ENCODE peak calls at places on chromosome 22, in eight cellular contexts. S is left lung, L is left ventricle myocardium inferior, W is upper lobe of left lung, H is Panc1, K is esophagus muscularis mucosa, D is heart right ventricle, C is neural progenitor cell. X is an unnamed sample. For H3K9me3, the result is how much of the 10 kb centered on the place peaks cover.

GRCh38 chr22:17109113-17109865 is 11.9 kb downstream of the TMEM121B start:
- DNase-seq in S (no peak), L (no peak), W (no peak), H (no peak), K (no peak), D (no peak), C (no peak), X (no peak)

GRCh38 chr22:44211256-44211945 is 30.7 kb downstream of the PARVG start:
- DNase-seq in S (no peak), L (no peak), W (peak), H (no peak), K (no peak), D (no peak), C (no peak), X (no peak)

GRCh38 chr22:45934659-45935341 is 42.2 kb downstream of the WNT7B start:
- DNase-seq in S (no peak), L (no peak), W (peak), H (peak), K (no peak), D (peak), C (no peak), X (no peak)

GRCh38 chr22:40313007-40313406 is 33.3 kb upstream of the ADSL start:
- DNase-seq in S (no peak), L (no peak), W (no peak), H (no peak), K (no peak), D (no peak), C (no peak), X (no peak)

GRCh38 chr22:35409783-35410662 is 10.1 kb downstream of the MCM5 start:
- DNase-seq in S (peak), L (no peak), W (peak), H (no peak), K (no peak), D (peak), C (no peak), X (no peak)

GRCh38 chr22:40387758-40388157 is 17.4 kb downstream of the SGSM3 start:
- DNase-seq in S (no peak), L (no peak), W (no peak), H (no peak), K (no peak), D (no peak), C (no peak), X (no peak)

GRCh38 chr22:44399196-44399837 is 86.6 kb upstream of the SHISAL1 start:
- DNase-seq in S (peak), L (no peak), W (peak), H (no peak), K (no peak), D (no peak), C (no peak), X (peak)

GRCh38 chr22:26835929-26836528 is 178.6 kb downstream of the MIAT start:
- DNase-seq in S (no peak), L (no peak), W (peak), H (peak), K (no peak), D (no peak), C (peak), X (peak)

GRCh38 chr22:37310815-37311595 is 28.7 kb downstream of the CYTH4 start:
- DNase-seq in S (peak), L (peak), W (peak), H (no peak), K (no peak), D (no peak), C (no peak), X (no peak)

GRCh38 chr22:17262976-17263375 is 43.7 kb upstream of the ADA2 start:
- DNase-seq in S (no peak), L (no peak), W (no peak), H (no peak), K (no peak), D (no peak), C (no peak), X (no peak)

GRCh38 chr22:41976070-41976901 is 7.0 kb downstream of the SEPTIN3 start:
- DNase-seq in S (peak), L (peak), W (peak), H (no peak), K (no peak), D (no peak), C (peak), X (peak)

GRCh38 chr22:42436402-42436801 is 4.2 kb upstream of the NFAM1 start:
- DNase-seq in S (no peak), L (no peak), W (no peak), H (no peak), K (no peak), D (no peak), C (no peak), X (no peak)

GRCh38 chr22:32990187-32990586 is 68.0 kb downstream of the SYN3 start:
- DNase-seq in S (no peak), L (no peak), W (no peak), H (no peak), K (no peak), D (no peak), C (no peak), X (no peak)

GRCh38 chr22:37627091-37627490 is 12.4 kb upstream of the SH3BP1 start:
- DNase-seq in S (no peak), L (no peak), W (no peak), H (no peak), K (no peak), D (no peak), C (no peak), X (no peak)

GRCh38 chr22:17596226-17596625 is 32.3 kb downstream of the ATP6V1E1 start:
- DNase-seq in S (no peak), L (no peak), W (no peak), H (no peak), K (no peak), D (no peak), C (no peak), X (no peak)

GRCh38 chr22:37457093-37457893 is 28.9 kb downstream of the MFNG start:
- DNase-seq in S (peak), L (peak), W (peak), H (peak), K (no peak), D (peak), C (peak), X (peak)

GRCh38 chr22:30386960-30387848 is at the start of gene RNF215:
- DNase-seq in S (peak), L (peak), W (peak), H (no peak), K (peak), D (peak), C (peak), X (peak)

GRCh38 chr22:42364641-42365336 is 67.4 kb downstream of the NFAM1 start:
- DNase-seq in S (no peak), L (peak), W (no peak), H (no peak), K (no peak), D (peak), C (no peak), X (no peak)

GRCh38 chr22:27250418-27250817 is 551.1 kb downstream of the MN1 start:
- DNase-seq in S (no peak), L (no peak), W (no peak), H (no peak), K (no peak), D (no peak), C (no peak), X (no peak)

GRCh38 chr22:32339190-32340012 is 18.3 kb upstream of the RFPL3 start:
- DNase-seq in S (no peak), L (no peak), W (no peak), H (no peak), K (peak), D (no peak), C (no peak), X (no peak)

GRCh38 chr22:44574581-44575343 is 76.7 kb upstream of the RTL6 start:
- DNase-seq in S (peak), L (no peak), W (no peak), H (no peak), K (no peak), D (no peak), C (no peak), X (no peak)

GRCh38 chr22:19109198-19110063 is 12.8 kb downstream of the DGCR2 start:
- DNase-seq in S (no peak), L (no peak), W (peak), H (no peak), K (no peak), D (no peak), C (no peak), X (no peak)

GRCh38 chr22:36486619-36487384 is 5.4 kb upstream of the TXN2 start:
- DNase-seq in S (peak), L (no peak), W (no peak), H (no peak), K (no peak), D (peak), C (peak), X (no peak)

GRCh38 chr22:29720824-29721323 is 1.1 kb downstream of the CABP7 start:
- DNase-seq in S (no peak), L (no peak), W (no peak), H (no peak), K (no peak), D (no peak), C (peak), X (no peak)

GRCh38 chr22:37518509-37519267 is 527 bp downstream of the CARD10 start:
- DNase-seq in S (peak), L (no peak), W (no peak), H (no peak), K (no peak), D (no peak), C (peak), X (no peak)

GRCh38 chr22:47149976-47150375 is 387.5 kb downstream of the TBC1D22A start:
- DNase-seq in S (no peak), L (no peak), W (no peak), H (no peak), K (no peak), D (no peak), C (no peak), X (no peak)
- H3K9me3 ChIP-seq in S (under half), L (under half), W (under half), H (under half), K (under half), D (under half), C (under half), X (under half)

DNA sequence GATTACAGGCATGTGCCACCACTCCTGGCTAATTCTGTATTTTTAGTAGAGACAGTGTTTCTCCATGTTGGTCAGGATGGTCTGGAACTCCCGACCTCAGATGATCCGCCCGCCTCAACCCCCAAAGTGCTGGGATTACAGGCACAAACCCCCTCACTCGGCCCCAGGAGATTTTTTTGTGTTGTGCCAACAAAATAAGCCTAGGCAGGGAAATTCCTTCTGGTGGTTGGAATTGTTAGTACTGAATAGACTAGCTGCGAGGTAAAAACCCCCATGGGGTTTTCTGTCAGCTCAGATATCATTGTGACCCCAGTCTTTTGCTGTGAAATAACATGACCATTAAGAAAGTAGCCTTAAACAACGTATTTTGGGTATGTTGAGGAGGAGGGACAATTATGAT is 144.9 kb downstream of the BCR start:
- DNase-seq in S (no peak), L (no peak), W (no peak), H (no peak), K (peak), D (no peak), C (peak), X (no peak)
- H3K9me3 ChIP-seq in S (under half), L (under half), W (under half), H (under half), K (under half), D (under half), C (under half), X (under half)

GRCh38 chr22:49865156-49865555 is 11.5 kb downstream of the ZBED4 start:
- DNase-seq in S (no peak), L (no peak), W (no peak), H (no peak), K (no peak), D (no peak), C (no peak), X (no peak)

GRCh38 chr22:49858827-49859226 is 5.2 kb downstream of the ZBED4 start:
- DNase-seq in S (no peak), L (no peak), W (no peak), H (no peak), K (no peak), D (no peak), C (no peak), X (no peak)

GRCh38 chr22:49863936-49864335 is 10.3 kb downstream of the ZBED4 start:
- DNase-seq in S (no peak), L (no peak), W (no peak), H (no peak), K (no peak), D (no peak), C (no peak), X (no peak)

GRCh38 chr22:49862408-49862776 is 8.7 kb downstream of the ZBED4 start:
- DNase-seq in S (no peak), L (no peak), W (peak), H (no peak), K (no peak), D (no peak), C (no peak), X (no peak)

GRCh38 chr22:49861642-49862407 is 8.2 kb downstream of the ZBED4 start:
- DNase-seq in S (no peak), L (no peak), W (no peak), H (no peak), K (no peak), D (no peak), C (no peak), X (no peak)
- H3K9me3 ChIP-seq in S (under half), L (under half), W (under half), H (under half), K (under half), D (under half), C (under half), X (under half)

GRCh38 chr22:49418943-49419342 is 408.7 kb downstream of the BRD1 start:
- DNase-seq in S (no peak), L (no peak), W (no peak), H (no peak), K (no peak), D (no peak), C (no peak), X (no peak)

GRCh38 chr22:49417326-49417725 is 410.3 kb downstream of the BRD1 start:
- DNase-seq in S (no peak), L (no peak), W (no peak), H (no peak), K (no peak), D (no peak), C (no peak), X (no peak)

GRCh38 chr22:49419661-49420060 is 408.0 kb downstream of the BRD1 start:
- DNase-seq in S (no peak), L (no peak), W (no peak), H (no peak), K (no peak), D (no peak), C (no peak), X (no peak)

GRCh38 chr22:49418341-49418894 is 409.3 kb downstream of the BRD1 start:
- DNase-seq in S (no peak), L (no peak), W (no peak), H (no peak), K (no peak), D (no peak), C (no peak), X (no peak)

DNA sequence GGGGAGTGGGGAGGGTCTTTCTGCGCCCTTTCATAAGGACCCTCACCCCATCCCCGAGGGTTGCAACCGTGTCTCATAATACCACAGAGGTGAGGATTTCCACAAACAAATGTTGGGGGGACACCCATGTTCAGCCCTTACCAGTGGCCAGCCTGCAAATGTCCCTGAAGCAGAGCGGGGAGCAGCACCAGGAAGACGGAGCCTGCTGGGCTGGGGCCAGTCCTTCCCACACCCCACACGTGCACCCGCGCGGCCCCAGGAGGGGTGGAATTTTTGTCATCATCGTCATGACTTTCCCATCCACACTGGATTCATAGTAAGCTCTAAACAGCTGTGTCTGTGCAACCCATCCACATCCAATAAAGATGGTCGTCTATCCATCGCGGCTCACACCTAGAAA is 409.8 kb downstream of the BRD1 start:
- DNase-seq in S (no peak), L (no peak), W (no peak), H (no peak), K (no peak), D (no peak), C (no peak), X (no peak)
- H3K9me3 ChIP-seq in S (under half), L (under half), W (under half), H (under half), K (under half), D (under half), C (under half), X (under half)

GRCh38 chr22:48953830-48954229 is 873.8 kb downstream of the BRD1 start:
- DNase-seq in S (peak), L (no peak), W (peak), H (no peak), K (peak), D (no peak), C (no peak), X (no peak)
- H3K9me3 ChIP-seq in S (under half), L (under half), W (under half), H (under half), K (under half), D (under half), C (under half), X (under half)

DNA sequence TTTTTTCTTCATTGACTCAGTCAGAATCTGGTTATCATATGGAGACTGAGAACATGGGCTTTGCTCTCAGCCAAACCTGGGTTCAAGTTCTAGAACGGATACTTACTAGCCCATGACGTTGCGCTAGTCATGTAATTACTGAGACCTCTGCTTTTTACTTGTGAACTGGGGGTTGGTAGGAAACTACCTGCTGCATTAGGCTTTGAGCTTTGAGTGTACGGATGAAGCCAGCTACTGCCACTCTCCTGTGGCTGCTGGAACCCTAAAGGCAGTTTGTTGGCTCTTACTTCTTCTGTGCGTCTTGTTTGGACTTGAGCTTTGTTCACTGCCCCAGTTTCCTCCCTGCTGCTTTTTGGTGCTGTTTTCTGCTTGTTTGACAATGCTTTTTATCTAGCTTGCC is 18.1 kb downstream of the PPP6R2 start:
- DNase-seq in S (no peak), L (no peak), W (no peak), H (no peak), K (no peak), D (no peak), C (no peak), X (no peak)
- H3K9me3 ChIP-seq in S (under half), L (under half), W (under half), H (under half), K (under half), D (under half), C (under half), X (under half)

GRCh38 chr22:47589271-47590250 is 827.1 kb downstream of the TBC1D22A start:
- DNase-seq in S (no peak), L (no peak), W (no peak), H (no peak), K (no peak), D (no peak), C (no peak), X (no peak)
- H3K9me3 ChIP-seq in S (under half), L (under half), W (under half), H (under half), K (under half), D (under half), C (under half), X (under half)